ENCODE peak calls at places on chromosomes 16 and 17, in eight cellular contexts. W is SJSA1; Q is mucosa of descending colon; V is GM23248; C is suprapubic skin; O is dorsolateral prefrontal cortex; K is fibroblast of pulmonary artery; N is CD8-positive, alpha-beta T cell. T is an unnamed sample.
A peak's percentile ranks its signal among the peaks of the same experiment; 100 is the strongest.

GRCh38 chr16:25260416-25260815 is 2.8 kb upstream of the ZKSCAN2 start:
- DNase-seq in O (no peak), K (no peak), V (peak; percentile 27), N (no peak), Q (no peak), C (no peak), W (no peak), T (no peak)

GRCh38 chr16:79509221-79509631 is 91.3 kb downstream of the MAF start:
- DNase-seq in C (no peak), V (no peak), W (no peak), O (peak; percentile 60), Q (peak; percentile 8), K (no peak), N (no peak), T (no peak)

GRCh38 chr17:67544364-67544763 is 167.3 kb downstream of the PITPNC1 start:
- DNase-seq in O (no peak), V (no peak), K (no peak), Q (no peak), W (no peak), C (no peak), N (no peak), T (no peak)

GRCh38 chr17:78759969-78760352 is 22.1 kb downstream of the CYTH1 start:
- DNase-seq in Q (no peak), O (no peak), N (no peak), W (no peak), C (no peak), V (no peak), K (no peak), T (no peak)

GRCh38 chr16:29645699-29646187 is 17.3 kb upstream of the SPN start:
- DNase-seq in Q (no peak), C (no peak), W (no peak), V (no peak), K (peak; percentile 25), O (no peak), N (no peak), T (no peak)

GRCh38 chr16:24062270-24062817 is 193.8 kb upstream of the CACNG3 start:
- DNase-seq in Q (no peak), N (no peak), K (no peak), V (no peak), W (peak; percentile 17), C (peak; percentile 16), O (no peak), T (peak; percentile 52)

GRCh38 chr16:56107944-56108583 is 83.2 kb upstream of the GNAO1 start:
- DNase-seq in N (no peak), Q (no peak), V (no peak), K (no peak), C (no peak), O (peak; percentile 56), W (no peak), T (no peak)

GRCh38 chr16:64012166-64012565 is 1109.7 kb downstream of the CDH11 start:
- DNase-seq in C (no peak), N (no peak), O (no peak), V (peak; percentile 66), W (no peak), Q (no peak), K (peak; percentile 3), T (no peak)

GRCh38 chr17:69878661-69879060 is 196.4 kb upstream of the KCNJ16 start:
- DNase-seq in W (no peak), Q (no peak), C (no peak), N (no peak), K (peak; percentile 55), V (peak; percentile 53), O (no peak), T (no peak)

GRCh38 chr16:72480926-72481325 is 309.0 kb upstream of the PMFBP1 start:
- DNase-seq in W (no peak), K (peak; percentile 70), Q (no peak), C (no peak), V (peak; percentile 55), N (no peak), O (no peak), T (no peak)

GRCh38 chr17:2233441-2233947 is 70.1 kb downstream of the SMG6 start:
- DNase-seq in C (no peak), W (peak; percentile 53), Q (no peak), V (peak; percentile 78), N (no peak), K (peak; percentile 67), O (no peak), T (no peak)

GRCh38 chr17:296382-296781 is 56.2 kb downstream of the RPH3AL start:
- DNase-seq in N (no peak), Q (no peak), K (no peak), V (no peak), C (peak; percentile 41), O (no peak), W (no peak), T (no peak)

GRCh38 chr17:44209786-44210341 is 9.6 kb downstream of the UBTF start:
- DNase-seq in C (no peak), N (no peak), Q (no peak), K (no peak), V (peak; percentile 47), W (no peak), O (no peak), T (no peak)

GRCh38 chr16:76913046-76913445 is 277.9 kb upstream of the MON1B start:
- DNase-seq in V (peak; percentile 3), N (no peak), W (no peak), C (no peak), K (peak; percentile 7), O (no peak), Q (no peak), T (no peak)

GRCh38 chr17:35257080-35257701 is 14.3 kb downstream of the SLFN5 start:
- DNase-seq in O (no peak), Q (peak; percentile 64), V (no peak), W (no peak), K (peak; percentile 78), C (no peak), N (no peak), T (no peak)

DNA sequence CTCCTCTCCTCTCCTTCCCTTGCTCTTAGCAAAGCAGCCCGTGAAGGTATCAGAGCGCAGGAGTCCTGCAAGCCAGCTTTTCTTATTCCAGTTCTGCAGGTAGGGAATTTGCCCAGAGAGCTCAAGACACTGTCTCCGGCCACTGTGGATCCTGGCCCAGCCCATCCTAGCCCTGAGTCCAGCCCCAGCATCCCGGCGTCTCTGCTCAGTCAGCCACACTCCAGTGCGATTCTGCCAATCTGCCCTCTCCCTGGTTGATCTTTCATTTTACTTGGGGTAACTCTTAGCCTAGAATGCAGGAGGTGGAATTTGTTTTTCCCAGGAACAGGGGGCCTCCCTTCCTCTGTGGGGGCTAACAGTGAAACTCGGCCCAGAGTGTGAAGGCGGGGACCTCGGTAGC is 176.9 kb upstream of the GSE1 start:
- DNase-seq in C (no peak), W (no peak), N (no peak), V (peak; percentile 50), K (no peak), O (no peak), Q (no peak), T (no peak)
- H3K4me3 ChIP-seq in C (no peak overlapping the region), W (no peak overlapping the region), N (no peak overlapping the region), V (no peak overlapping the region), K (no peak overlapping the region), O (no peak overlapping the region), Q (no peak overlapping the region), T (no peak overlapping the region)

GRCh38 chr16:52545544-52546262 is 1.2 kb downstream of the TOX3 start:
- DNase-seq in W (no peak), V (no peak), Q (peak; percentile 34), C (no peak), O (no peak), N (no peak), K (no peak), T (no peak)
- H3K4me3 ChIP-seq in W (no peak overlapping the region), V (no peak overlapping the region), Q (peak overlapping the region; percentile 72), C (peak overlapping the region; percentile 57), O (peak overlapping the region; percentile 39), N (no peak overlapping the region), K (no peak overlapping the region), T (peak overlapping the region; percentile 51)

GRCh38 chr16:53849994-53850393 is 146.0 kb downstream of the FTO start:
- DNase-seq in N (no peak), O (no peak), C (no peak), K (no peak), W (no peak), Q (no peak), V (no peak), T (no peak)

GRCh38 chr16:53849585-53849984 is 145.6 kb downstream of the FTO start:
- DNase-seq in V (no peak), W (no peak), K (no peak), C (no peak), N (no peak), O (no peak), Q (no peak), T (no peak)

GRCh38 chr16:53848950-53849349 is 145.0 kb downstream of the FTO start:
- DNase-seq in K (no peak), V (no peak), O (no peak), C (no peak), W (no peak), Q (no peak), N (no peak), T (no peak)

GRCh38 chr16:53855056-53855455 is 151.1 kb downstream of the FTO start:
- DNase-seq in W (no peak), O (no peak), V (no peak), Q (no peak), K (no peak), C (no peak), N (no peak), T (no peak)

DNA sequence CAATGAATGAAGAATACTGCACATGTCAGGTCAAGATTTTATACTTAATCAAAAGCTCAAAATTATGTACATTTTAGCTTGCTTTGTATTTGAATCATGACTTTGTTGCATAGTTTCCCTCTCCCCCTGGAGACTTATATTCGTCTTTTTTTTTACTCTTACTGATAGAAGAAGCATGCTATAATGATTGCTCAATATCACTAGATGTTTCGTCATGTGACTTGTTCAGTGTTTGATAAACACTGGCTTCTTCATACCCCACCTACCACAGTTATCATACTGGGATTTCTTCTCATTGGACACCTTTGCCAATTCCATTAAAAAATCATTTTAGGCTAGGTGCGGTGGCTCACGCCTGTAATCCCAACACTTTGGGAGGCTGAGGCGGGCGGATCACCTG is 148.7 kb downstream of the FTO start:
- DNase-seq in N (no peak), Q (no peak), C (no peak), V (no peak), W (no peak), O (no peak), K (peak; percentile 14), T (no peak)
- H3K4me3 ChIP-seq in N (no peak overlapping the region), Q (no peak overlapping the region), C (no peak overlapping the region), V (no peak overlapping the region), W (no peak overlapping the region), O (no peak overlapping the region), K (no peak overlapping the region), T (no peak overlapping the region)

GRCh38 chr16:88927661-88928060 is 49.3 kb downstream of the CBFA2T3 start:
- DNase-seq in O (no peak), K (no peak), C (no peak), V (no peak), N (no peak), W (no peak), Q (no peak), T (no peak)

GRCh38 chr16:88928405-88929375 is 48.3 kb downstream of the CBFA2T3 start:
- DNase-seq in K (no peak), Q (peak; percentile 42), O (no peak), N (no peak), W (no peak), V (no peak), C (no peak), T (no peak)

GRCh38 chr16:88925540-88925887 is 51.5 kb downstream of the CBFA2T3 start:
- DNase-seq in O (no peak), V (no peak), K (no peak), Q (no peak), C (no peak), W (no peak), N (no peak), T (no peak)

GRCh38 chr16:88926374-88926990 is 50.5 kb downstream of the CBFA2T3 start:
- DNase-seq in C (no peak), O (no peak), V (peak; percentile 24), Q (no peak), W (no peak), N (no peak), K (no peak), T (no peak)

GRCh38 chr16:88927010-88927409 is 50.0 kb downstream of the CBFA2T3 start:
- DNase-seq in C (no peak), Q (peak; percentile 49), V (no peak), O (no peak), W (no peak), K (no peak), N (no peak), T (no peak)
- H3K4me3 ChIP-seq in C (no peak overlapping the region), Q (no peak overlapping the region), V (no peak overlapping the region), O (no peak overlapping the region), W (no peak overlapping the region), K (no peak overlapping the region), N (no peak overlapping the region), T (no peak overlapping the region)